ENCODE peak calls at places on chromosomes 16 and 17, in eight cellular contexts. X is astrocyte of the spinal cord, D is foreskin fibroblast, C is mucosa of descending colon, S is LNCaP clone FGC, I is right atrium auricular region, Y is IMR-90, H is SK-N-SH. B is an unnamed sample.

GRCh38 chr16:58426960-58427359 is 34.7 kb downstream of the GINS3 start:
- DNase-seq in X (no peak), D (no peak), C (no peak), S (peak; percentile 39), I (no peak), Y (no peak), H (no peak), B (no peak)

GRCh38 chr16:10514369-10515055 is 65.9 kb downstream of the EMP2 start:
- DNase-seq in X (peak; percentile 69), D (peak; percentile 78), C (no peak), S (peak; percentile 26), I (no peak), Y (peak; percentile 70), H (peak; percentile 62), B (peak; percentile 51)

GRCh38 chr17:32671891-32672290 is 185.1 kb downstream of the CDK5R1 start:
- DNase-seq in X (no peak), D (peak; percentile 8), C (no peak), S (peak; percentile 41), I (no peak), Y (no peak), H (no peak), B (no peak)

GRCh38 chr17:4582101-4582501 is 2.2 kb upstream of the SMTNL2 start:
- DNase-seq in X (no peak), D (no peak), C (no peak), S (no peak), I (no peak), Y (no peak), H (no peak), B (no peak)

GRCh38 chr16:86258713-86259112 is 251.6 kb upstream of the FOXF1 start:
- DNase-seq in X (no peak), D (no peak), C (no peak), S (no peak), I (no peak), Y (peak; percentile 89), H (no peak), B (no peak)

GRCh38 chr16:85685251-85685650 is 3.5 kb downstream of the GINS2 start:
- DNase-seq in X (no peak), D (no peak), C (no peak), S (no peak), I (no peak), Y (no peak), H (no peak), B (no peak)

GRCh38 chr17:61454095-61454931 is 2.1 kb downstream of the TBX4 start:
- DNase-seq in X (peak; percentile 17), D (peak; percentile 66), C (no peak), S (no peak), I (peak; percentile 46), Y (no peak), H (no peak), B (no peak)

GRCh38 chr17:78458739-78459335 is 80.4 kb downstream of the PGS1 start:
- DNase-seq in X (no peak), D (no peak), C (no peak), S (no peak), I (no peak), Y (no peak), H (no peak), B (no peak)

GRCh38 chr16:14501331-14502255 is 128.5 kb downstream of the PARN start:
- DNase-seq in X (peak; percentile 97), D (peak; percentile 97), C (peak; percentile 74), S (peak; percentile 80), I (peak; percentile 93), Y (peak; percentile 94), H (peak; percentile 42), B (peak; percentile 88)

GRCh38 chr16:78196527-78196926 is 97.1 kb downstream of the WWOX start:
- DNase-seq in X (no peak), D (no peak), C (no peak), S (no peak), I (no peak), Y (no peak), H (peak; percentile 44), B (no peak)

GRCh38 chr16:24758373-24758772 is 28.9 kb downstream of the TNRC6A start:
- DNase-seq in X (peak; percentile 21), D (no peak), C (no peak), S (no peak), I (no peak), Y (peak; percentile 47), H (no peak), B (no peak)

GRCh38 chr16:67166883-67167168 is 2.3 kb downstream of the HSF4 start:
- DNase-seq in X (no peak), D (no peak), C (no peak), S (no peak), I (no peak), Y (no peak), H (no peak), B (no peak)

GRCh38 chr16:67164599-67165061 is at the start of gene HSF4:
- DNase-seq in X (no peak), D (peak; percentile 77), C (peak; percentile 74), S (no peak), I (no peak), Y (no peak), H (peak; percentile 81), B (no peak)

GRCh38 chr16:67163903-67164558 is 514 bp upstream of the HSF4 start:
- DNase-seq in X (no peak), D (peak; percentile 46), C (no peak), S (no peak), I (no peak), Y (no peak), H (peak; percentile 77), B (no peak)

GRCh38 chr16:67166035-67166882 is 1.7 kb downstream of the HSF4 start:
- DNase-seq in X (no peak), D (no peak), C (no peak), S (no peak), I (no peak), Y (no peak), H (no peak), B (no peak)

DNA sequence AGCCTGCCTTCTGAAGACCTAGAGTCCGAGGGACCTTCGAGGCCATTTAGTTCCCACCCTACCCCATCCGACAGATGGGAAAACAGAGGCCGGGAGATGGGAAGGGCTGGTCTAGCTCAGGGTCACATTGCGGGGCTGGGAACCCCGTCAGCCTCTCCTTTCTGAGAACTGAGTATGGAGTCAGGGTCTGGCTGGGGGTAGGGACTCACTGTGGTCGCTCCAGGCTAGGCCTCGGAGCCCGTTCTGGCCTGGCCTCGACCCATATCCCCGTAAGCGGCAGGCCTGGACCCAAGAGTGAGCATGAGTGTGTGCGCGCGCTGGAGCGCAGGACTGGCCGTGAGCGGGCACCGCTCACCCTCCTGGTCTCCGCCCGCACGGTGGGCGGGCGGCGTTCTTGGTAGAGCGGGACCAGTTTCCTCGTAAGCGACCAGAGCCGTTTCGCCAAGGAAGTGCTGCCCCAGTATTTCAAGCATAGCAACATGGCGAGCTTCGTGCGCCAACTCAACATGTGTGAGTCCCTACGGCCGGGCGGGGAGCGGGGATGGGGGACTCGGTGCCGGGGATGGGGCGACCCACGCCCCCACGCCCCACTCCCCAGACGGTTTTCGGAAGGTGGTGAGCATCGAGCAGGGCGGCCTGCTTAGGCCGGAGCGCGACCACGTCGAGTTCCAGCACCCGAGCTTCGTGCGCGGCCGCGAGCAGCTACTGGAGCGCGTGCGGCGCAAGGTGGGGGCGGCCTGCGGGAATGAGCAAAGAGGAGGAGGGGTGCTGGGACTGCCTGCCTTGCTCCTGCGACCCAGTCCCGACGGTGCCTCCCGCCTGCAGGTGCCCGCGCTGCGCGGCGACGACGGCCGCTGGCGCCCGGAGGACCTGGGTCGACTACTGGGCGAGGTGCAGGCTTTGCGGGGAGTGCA is 833 bp downstream of the HSF4 start:
- DNase-seq in X (no peak), D (peak; percentile 59), C (no peak), S (no peak), I (no peak), Y (no peak), H (no peak), B (no peak)
- H3K4me3 ChIP-seq in X (no peak overlapping the region), D (no peak overlapping the region), C (no peak overlapping the region), S (peak overlapping the region; percentile 50), I (peak overlapping the region; percentile 26), Y (no peak overlapping the region), H (no peak overlapping the region), B (no peak overlapping the region)

DNA sequence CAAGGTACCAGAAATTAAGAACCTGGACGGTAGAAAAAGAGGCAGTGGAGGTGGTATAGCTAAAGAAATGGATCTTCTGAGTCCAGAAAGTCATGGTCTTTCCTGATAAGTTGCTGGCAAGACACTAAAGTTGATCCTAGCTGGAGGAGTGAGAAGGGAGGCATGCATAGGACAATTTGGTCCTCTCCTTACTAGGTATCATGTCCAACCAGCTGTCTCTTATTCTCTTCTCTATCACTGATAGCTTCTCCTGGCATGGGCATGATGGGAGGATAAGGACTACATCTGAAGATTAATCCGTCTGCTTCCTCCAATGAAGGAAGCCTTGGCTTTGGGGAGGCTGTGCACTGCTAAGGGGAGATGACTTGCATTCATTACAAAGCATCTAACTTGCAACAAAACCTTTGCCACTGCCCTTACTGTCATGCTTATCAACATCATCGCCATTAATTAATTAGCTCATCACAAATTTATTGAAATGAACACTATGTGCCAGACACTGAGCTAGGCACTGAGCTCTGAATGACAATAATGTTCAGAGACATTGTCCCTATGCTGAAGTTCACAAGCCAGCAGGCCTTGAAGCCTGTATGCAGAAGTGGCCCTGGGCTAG is 3.1 kb upstream of the FAM117A start:
- DNase-seq in X (no peak), D (no peak), C (no peak), S (no peak), I (no peak), Y (no peak), H (no peak), B (no peak)
- TF ChIP-seq CTCF in X (no peak), D (no peak), C (no peak), S (no peak), I (no peak), Y (no peak), H (no peak), B (no peak)

DNA sequence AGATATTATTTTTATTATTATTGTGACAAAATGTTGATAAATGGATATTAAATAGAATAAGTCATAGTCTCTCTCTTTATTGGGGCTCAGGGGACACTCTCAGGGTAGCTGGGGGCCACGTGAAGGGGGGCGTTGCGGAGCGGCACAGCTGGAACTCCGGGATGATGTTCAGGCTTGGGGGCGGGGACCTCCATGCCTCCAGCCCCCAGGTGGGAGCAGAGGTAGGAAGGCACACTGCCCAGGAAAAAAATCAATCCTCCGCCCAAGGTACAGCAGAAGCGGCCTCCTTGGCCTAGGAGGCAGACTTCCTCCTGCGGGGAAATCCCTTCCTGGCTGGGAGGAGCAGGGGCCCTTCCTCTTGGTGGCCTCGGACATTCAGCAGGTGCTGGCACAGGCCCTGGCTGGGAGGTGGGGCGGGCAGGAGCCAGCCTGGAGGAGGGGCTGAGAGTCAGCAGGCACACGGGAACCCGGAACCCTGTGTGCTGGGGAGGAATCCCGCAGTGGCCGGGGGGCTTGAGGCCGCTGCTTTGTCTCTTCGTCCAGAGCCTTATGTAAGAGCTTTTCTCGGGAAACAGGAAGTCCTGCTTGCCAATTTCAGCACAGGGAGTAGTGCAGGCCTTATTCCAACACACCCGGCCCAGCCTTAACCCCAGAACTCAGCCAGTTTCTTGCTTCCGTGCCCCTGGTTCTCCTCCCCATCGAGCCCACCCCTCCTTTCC is 566 bp upstream of the TNFSF13 start:
- DNase-seq in X (peak; percentile 41), D (peak; percentile 66), C (peak; percentile 97), S (peak; percentile 80), I (peak; percentile 88), Y (peak; percentile 49), H (peak; percentile 82), B (peak; percentile 28)
- H3K4me3 ChIP-seq in X (no peak overlapping the region), D (peak overlapping the region; percentile 15), C (no peak overlapping the region), S (peak overlapping the region; percentile 56), I (peak overlapping the region; percentile 16), Y (no peak overlapping the region), H (no peak overlapping the region), B (no peak overlapping the region)

GRCh38 chr17:46876353-46876887 is 25.0 kb downstream of the WNT9B start:
- DNase-seq in X (no peak), D (no peak), C (peak; percentile 66), S (peak; percentile 97), I (no peak), Y (no peak), H (peak; percentile 48), B (no peak)
- TF ChIP-seq CTCF in X (no peak), D (peak; percentile 20), C (peak; percentile 64), S (peak; percentile 88), I (no peak), Y (no peak), H (peak; percentile 37), B (peak; percentile 29)

GRCh38 chr17:42618442-42619150 is 9.1 kb downstream of the TUBG1 start:
- DNase-seq in X (peak; percentile 22), D (peak; percentile 46), C (peak; percentile 52), S (peak; percentile 25), I (no peak), Y (no peak), H (peak; percentile 55), B (no peak)
- H3K4me3 ChIP-seq in X (no peak overlapping the region), D (no peak overlapping the region), C (no peak overlapping the region), S (no peak overlapping the region), I (no peak overlapping the region), Y (no peak overlapping the region), H (no peak overlapping the region), B (no peak overlapping the region)

B was measured in AG09309.